ENCODE peak calls at places on chromosomes 7 and 10, in five cellular contexts. D is brain microvascular endothelial cell, J is uterus, W is GM13976, Q is right lobe of liver. F is an unnamed sample.

GRCh38 chr7:15199482-15199881 is 296.9 kb upstream of the DGKB start:
- DNase-seq in D (peak; percentile 10), J (no peak), Q (no peak), W (no peak), F (no peak)

GRCh38 chr7:104767113-104767512 is 246.9 kb upstream of the KMT2E start:
- DNase-seq in J (no peak), W (no peak), Q (no peak), D (no peak), F (no peak)

GRCh38 chr7:120725376-120726039 is 132.4 kb downstream of the TSPAN12 start:
- DNase-seq in D (peak; percentile 18), Q (no peak), J (no peak), W (peak; percentile 18), F (no peak)

GRCh38 chr7:123734498-123734897 is 14.3 kb downstream of the WASL start:
- DNase-seq in D (no peak), W (no peak), J (no peak), Q (no peak), F (no peak)

GRCh38 chr10:33661580-33662269 is 327.3 kb upstream of the NRP1 start:
- DNase-seq in W (no peak), D (peak; percentile 16), Q (peak; percentile 65), J (peak; percentile 23), F (peak; percentile 97)

GRCh38 chr7:32158076-32158475 is 87.9 kb upstream of the PDE1C start:
- DNase-seq in Q (no peak), J (no peak), W (no peak), D (no peak), F (no peak)

GRCh38 chr7:80678703-80679102 is 40.3 kb downstream of the CD36 start:
- DNase-seq in W (no peak), Q (no peak), D (no peak), J (no peak), F (no peak)

GRCh38 chr10:45373783-45374450 is at the start of gene ALOX5:
- DNase-seq in Q (peak; percentile 86), J (peak; percentile 62), D (no peak), W (peak; percentile 75), F (no peak)

GRCh38 chr10:132036153-132036886 is 29.4 kb upstream of the JAKMIP3 start:
- DNase-seq in J (no peak), D (no peak), W (no peak), Q (no peak), F (no peak)

GRCh38 chr7:34662058-34662457 is 4.0 kb downstream of the NPSR1 start:
- DNase-seq in Q (no peak), D (no peak), W (no peak), J (no peak), F (no peak)

GRCh38 chr7:98202367-98203195 is 8.7 kb upstream of the BHLHA15 start:
- DNase-seq in J (no peak), W (peak; percentile 90), D (no peak), Q (no peak), F (no peak)

GRCh38 chr10:1935912-1936311 is 198.6 kb upstream of the ADARB2 start:
- DNase-seq in D (no peak), Q (no peak), W (no peak), J (no peak), F (no peak)

GRCh38 chr10:79142064-79142491 is 73.3 kb downstream of the ZMIZ1 start:
- DNase-seq in Q (no peak), J (peak; percentile 80), D (peak; percentile 40), W (no peak), F (no peak)

DNA sequence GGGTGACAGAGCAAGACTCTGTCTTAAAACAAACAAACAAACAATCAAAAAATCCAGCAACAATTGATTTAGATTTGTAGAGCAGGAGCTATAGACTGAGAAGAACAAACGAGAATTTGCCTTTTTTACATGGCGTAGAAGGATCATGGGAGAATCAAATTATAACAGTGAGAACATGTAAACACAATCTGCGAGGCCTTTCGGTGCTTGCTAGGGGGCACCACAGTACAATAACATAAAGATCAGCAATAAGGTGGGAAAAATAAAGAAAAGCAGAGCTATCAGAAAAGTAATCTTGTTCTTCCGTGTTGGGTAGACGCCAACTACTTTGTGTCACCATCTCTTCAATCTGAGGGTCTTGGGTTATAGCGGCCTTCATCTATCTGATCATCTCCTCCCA is 82.2 kb downstream of the NOD1 start:
- DNase-seq in W (no peak), J (no peak), Q (no peak), D (no peak), F (no peak)
- TF ChIP-seq CTCF in W (peak; percentile 12), J (no peak), Q (no peak), D (peak; percentile 47), F (peak; percentile 13)

GRCh38 chr7:45293295-45293942 is 135.8 kb downstream of the RAMP3 start:
- DNase-seq in D (no peak), Q (no peak), J (no peak), W (no peak), F (no peak)
- TF ChIP-seq CTCF in D (no peak), Q (no peak), J (no peak), W (no peak), F (no peak)

GRCh38 chr7:99601656-99602310 is 3.7 kb downstream of the TMEM225B start:
- DNase-seq in W (peak; percentile 6), D (no peak), J (no peak), Q (no peak), F (no peak)

GRCh38 chr7:99599836-99600235 is 1.8 kb downstream of the TMEM225B start:
- DNase-seq in Q (no peak), D (no peak), W (no peak), J (no peak), F (no peak)

GRCh38 chr7:99595111-99595745 is 2.8 kb upstream of the TMEM225B start:
- DNase-seq in D (no peak), Q (no peak), J (no peak), W (no peak), F (no peak)

GRCh38 chr7:99596408-99596955 is 1.6 kb upstream of the TMEM225B start:
- DNase-seq in J (no peak), D (no peak), Q (no peak), W (no peak), F (no peak)

GRCh38 chr7:99597762-99598501 is at the start of gene TMEM225B:
- DNase-seq in W (no peak), Q (no peak), D (no peak), J (no peak), F (no peak)
- TF ChIP-seq CTCF in W (no peak), Q (no peak), D (no peak), J (no peak), F (no peak)

GRCh38 chr7:47195641-47196040 is 386.3 kb downstream of the TNS3 start:
- DNase-seq in J (no peak), D (no peak), Q (no peak), W (no peak), F (no peak)
- TF ChIP-seq CTCF in J (no peak), D (peak; percentile 48), Q (no peak), W (no peak), F (no peak)

F was measured in AG09319.